ENCODE peak calls at places on chromosomes 3 and 15, in four cellular contexts. R is lower lobe of right lung, N is heart left ventricle, I is aorta. B is an unnamed sample. For H3K4me1 and H3K27me3, the result is how much of the 10 kb centered on the place peaks cover.

GRCh38 chr3:134075568-134075825 is 45.8 kb upstream of the SLCO2A1 start:
- DNase-seq in R (no peak), N (no peak), I (no peak), B (no peak)

GRCh38 chr15:40100947-40101905 is 7.5 kb downstream of the BMF start:
- DNase-seq in R (no peak), N (no peak), I (no peak), B (no peak)

GRCh38 chr3:21392521-21392920 is 358.5 kb downstream of the ZNF385D start:
- DNase-seq in R (no peak), N (no peak), I (no peak), B (no peak)

GRCh38 chr15:41930867-41931222 is 37.0 kb upstream of the SPTBN5 start:
- DNase-seq in R (no peak), N (no peak), I (no peak), B (no peak)

GRCh38 chr3:15899438-15899837 is 101.7 kb upstream of the ANKRD28 start:
- DNase-seq in R (no peak), N (no peak), I (no peak), B (no peak)

GRCh38 chr3:23696842-23697241 is 108.9 kb upstream of the UBE2E1 start:
- DNase-seq in R (no peak), N (no peak), I (no peak), B (no peak)

GRCh38 chr15:26866298-26867198 is at the start of gene GABRA5:
- DNase-seq in R (no peak), N (peak), I (no peak), B (peak)

GRCh38 chr3:114284644-114285043 is 9.2 kb upstream of the TIGIT start:
- DNase-seq in R (no peak), N (no peak), I (no peak), B (no peak)

GRCh38 chr3:195849322-195850074 is 37.8 kb upstream of the MUC4 start:
- DNase-seq in R (no peak), N (no peak), I (no peak), B (peak)

GRCh38 chr3:67526246-67526645 is 128.2 kb downstream of the SUCLG2 start:
- DNase-seq in R (no peak), N (no peak), I (no peak), B (no peak)

GRCh38 chr3:179264456-179264855 is 13.5 kb upstream of the KCNMB3 start:
- DNase-seq in R (no peak), N (no peak), I (no peak), B (no peak)

GRCh38 chr3:130905551-130905950 is 11.7 kb downstream of the ATP2C1 start:
- DNase-seq in R (no peak), N (no peak), I (no peak), B (peak)

GRCh38 chr3:152466784-152467183 is 198.1 kb downstream of the MBNL1 start:
- DNase-seq in R (no peak), N (no peak), I (no peak), B (no peak)

GRCh38 chr3:42736531-42736930 is 33.9 kb upstream of the HHATL start:
- DNase-seq in R (no peak), N (no peak), I (no peak), B (no peak)

GRCh38 chr3:5442106-5442785 is 254.7 kb downstream of the EDEM1 start:
- DNase-seq in R (no peak), N (no peak), I (no peak), B (no peak)

GRCh38 chr3:188139466-188139865 is 14.5 kb upstream of the LPP start:
- DNase-seq in R (no peak), N (no peak), I (no peak), B (no peak)

GRCh38 chr15:39191871-39192281 is 389.0 kb upstream of the THBS1 start:
- DNase-seq in R (no peak), N (no peak), I (no peak), B (no peak)

GRCh38 chr3:142863010-142863787 is 25.7 kb downstream of the PCOLCE2 start:
- DNase-seq in R (no peak), N (no peak), I (no peak), B (no peak)

GRCh38 chr15:80275946-80276345 is 23.9 kb upstream of the CTXND1 start:
- DNase-seq in R (no peak), N (no peak), I (no peak), B (peak)

GRCh38 chr3:195081242-195081963 is 189.6 kb downstream of the XXYLT1 start:
- DNase-seq in R (peak), N (no peak), I (peak), B (no peak)

GRCh38 chr3:154235330-154235729 is 89.0 kb downstream of the DHX36 start:
- DNase-seq in R (no peak), N (no peak), I (no peak), B (no peak)

GRCh38 chr3:24508423-24508839 is 13.8 kb upstream of the THRB start:
- DNase-seq in R (no peak), N (no peak), I (no peak), B (no peak)

GRCh38 chr15:48868549-48868948 is 9.4 kb upstream of the EID1 start:
- DNase-seq in R (no peak), N (no peak), I (no peak), B (no peak)

GRCh38 chr3:184169896-184170875 is 4.5 kb upstream of the AP2M1 start:
- DNase-seq in R (no peak), N (no peak), I (no peak), B (no peak)

GRCh38 chr15:42494998-42495360 is 455 bp upstream of the SNAP23 start:
- DNase-seq in R (no peak), N (peak), I (peak), B (no peak)

GRCh38 chr3:72814308-72814707 is 33.9 kb downstream of the SHQ1 start:
- DNase-seq in R (no peak), N (no peak), I (no peak), B (no peak)

GRCh38 chr3:97010881-97011657 is 196.7 kb downstream of the EPHA6 start:
- DNase-seq in R (no peak), N (no peak), I (no peak), B (no peak)

GRCh38 chr3:113628788-113629187 is 67.7 kb downstream of the USF3 start:
- DNase-seq in R (no peak), N (no peak), I (no peak), B (no peak)

GRCh38 chr3:15120986-15121385 is 22.0 kb upstream of the RBSN start:
- DNase-seq in R (no peak), N (no peak), I (no peak), B (no peak)

GRCh38 chr15:49370782-49371181 is 52.3 kb upstream of the FGF7 start:
- DNase-seq in R (no peak), N (no peak), I (no peak), B (no peak)

GRCh38 chr15:71496336-71496955 is 313.9 kb upstream of the NR2E3 start:
- DNase-seq in R (no peak), N (no peak), I (no peak), B (no peak)

GRCh38 chr3:125374996-125375941 is at the start of gene ZNF148:
- DNase-seq in R (peak), N (peak), I (peak), B (peak)
- H3K4me1 ChIP-seq in R (under half), N (under half), I (under half), B (under half)

DNA sequence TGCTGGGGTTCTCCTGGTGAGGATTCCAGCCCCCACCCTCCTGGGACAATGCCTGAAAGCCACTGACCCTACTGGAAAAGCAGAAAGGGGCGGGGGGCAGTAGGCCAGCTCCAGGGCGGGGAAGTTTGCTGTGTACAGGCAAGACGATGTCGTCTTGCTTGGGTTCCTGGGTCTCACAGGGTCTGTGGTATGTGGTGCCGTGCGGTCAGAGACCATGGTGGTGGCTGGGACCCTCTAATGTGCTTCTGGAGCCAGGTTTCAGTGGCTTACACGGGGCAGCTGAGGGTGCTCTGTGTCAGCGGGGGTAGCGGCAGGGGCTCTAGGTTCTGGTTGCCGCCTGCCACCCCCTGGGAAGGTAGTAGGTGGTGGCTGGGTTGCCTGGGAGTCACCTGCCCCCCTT is 54.2 kb downstream of the RHCG start:
- DNase-seq in R (no peak), N (no peak), I (no peak), B (no peak)
- H3K27me3 ChIP-seq in R (under half), N (under half), I (under half), B (under half)

GRCh38 chr15:73927476-73928240 is 1.4 kb downstream of the LOXL1 start:
- DNase-seq in R (peak), N (peak), I (peak), B (peak)

GRCh38 chr15:73928971-73929627 is 2.8 kb downstream of the LOXL1 start:
- DNase-seq in R (peak), N (no peak), I (peak), B (no peak)

GRCh38 chr15:73926191-73927002 is at the start of gene LOXL1:
- DNase-seq in R (peak), N (peak), I (peak), B (peak)

GRCh38 chr15:73927003-73927475 is 777 bp downstream of the LOXL1 start:
- DNase-seq in R (peak), N (no peak), I (peak), B (peak)

GRCh38 chr15:73928241-73928579 is 1.9 kb downstream of the LOXL1 start:
- DNase-seq in R (peak), N (no peak), I (peak), B (no peak)
- H3K4me1 ChIP-seq in R (half or more), N (half or more), I (under half), B (under half)

GRCh38 chr15:100703671-100704070 is 101.3 kb downstream of the ASB7 start:
- DNase-seq in R (no peak), N (no peak), I (no peak), B (no peak)
- H3K27me3 ChIP-seq in R (under half), N (under half), I (under half), B (under half)

DNA sequence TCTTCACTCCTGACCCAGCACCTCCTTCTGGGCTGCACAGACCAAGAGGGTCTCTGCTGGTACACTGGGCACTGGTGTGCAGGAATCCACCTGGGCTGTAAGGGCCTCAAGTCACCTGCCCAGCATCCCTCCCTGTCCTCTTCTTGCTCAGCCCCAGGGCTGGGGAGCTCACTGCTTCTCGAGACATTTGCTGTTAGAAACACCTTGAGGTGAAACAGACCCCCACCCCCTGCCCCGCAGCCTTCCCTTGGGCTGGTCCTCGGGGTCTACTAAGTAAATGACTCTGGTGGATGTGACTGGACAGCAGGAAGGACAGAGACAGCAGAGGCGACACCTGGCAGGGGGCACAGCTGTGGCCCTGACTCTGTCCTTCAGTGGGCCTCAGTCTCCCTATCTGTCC is 29.1 kb downstream of the LOXL1 start:
- DNase-seq in R (no peak), N (no peak), I (peak), B (no peak)
- H3K4me1 ChIP-seq in R (under half), N (half or more), I (under half), B (under half)

DNA sequence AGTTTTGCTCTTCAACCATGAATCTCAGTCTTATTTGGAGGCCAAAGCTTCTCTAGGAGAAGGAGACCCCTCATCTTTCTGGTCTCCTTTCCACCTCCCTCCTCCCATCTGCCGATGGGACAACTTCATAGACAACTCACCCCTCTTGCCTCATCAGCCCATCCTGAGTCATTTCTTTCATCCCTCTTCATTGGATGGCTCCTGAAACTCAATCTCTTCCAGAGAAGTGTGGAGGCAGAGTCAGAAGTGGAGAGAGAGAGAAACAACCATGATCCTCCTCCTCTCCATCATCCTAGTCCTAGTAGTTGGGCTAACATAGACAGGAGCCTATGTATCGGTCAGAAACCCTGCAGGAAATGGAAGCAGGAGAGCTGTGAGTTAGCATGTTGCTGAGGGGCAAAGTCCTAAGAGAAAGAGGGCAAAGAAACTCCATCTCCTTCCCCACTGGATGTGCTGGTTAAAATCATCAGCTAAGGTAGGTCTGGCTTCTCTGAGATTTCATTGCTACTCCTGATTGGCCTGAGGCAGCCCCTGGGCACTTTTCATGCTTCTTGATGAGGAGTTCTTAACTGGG is 21.3 kb upstream of the HCN4 start:
- DNase-seq in R (no peak), N (no peak), I (no peak), B (no peak)
- H3K27me3 ChIP-seq in R (under half), N (under half), I (under half), B (under half)

GRCh38 chr15:75212200-75212858 is 10.6 kb downstream of the C15orf39 start:
- DNase-seq in R (no peak), N (no peak), I (no peak), B (no peak)

GRCh38 chr15:75213768-75214221 is 12.1 kb downstream of the C15orf39 start:
- DNase-seq in R (no peak), N (no peak), I (no peak), B (no peak)

GRCh38 chr15:75215107-75216004 is 13.7 kb downstream of the C15orf39 start:
- DNase-seq in R (no peak), N (no peak), I (no peak), B (peak)

GRCh38 chr15:75213212-75213767 is 11.6 kb downstream of the C15orf39 start:
- DNase-seq in R (no peak), N (no peak), I (no peak), B (no peak)

GRCh38 chr15:75214293-75215096 is 12.8 kb downstream of the C15orf39 start:
- DNase-seq in R (no peak), N (no peak), I (no peak), B (no peak)
- H3K4me1 ChIP-seq in R (under half), N (under half), I (under half), B (under half)

B was measured in BE2C.